ENCODE peak calls at places on chromosome 9, in six cellular contexts. One of them, this sample, is unnamed.

GRCh38 chr9:13033959-13034695 is 245.4 kb downstream of the MPDZ start:
- DNase-seq in SJCRH30: peak; percentile 75
- DNase-seq in adrenal gland: peak; percentile 62
- DNase-seq in lung: peak; percentile 50
- DNase-seq in colonic mucosa: peak; percentile 49
- DNase-seq in upper lobe of right lung: peak; percentile 73
- DNase-seq in this sample: peak; percentile 79

GRCh38 chr9:113593682-113594281 is 130.3 kb downstream of the RGS3 start:
- DNase-seq in SJCRH30: peak; percentile 98
- DNase-seq in adrenal gland: peak; percentile 98
- DNase-seq in lung: peak; percentile 79
- DNase-seq in colonic mucosa: peak; percentile 65
- DNase-seq in upper lobe of right lung: peak; percentile 82
- DNase-seq in this sample: peak; percentile 98

GRCh38 chr9:137759649-137760321 is 117.8 kb upstream of the CACNA1B start:
- DNase-seq in SJCRH30: peak; percentile 53
- DNase-seq in adrenal gland: no peak
- DNase-seq in lung: no peak
- DNase-seq in colonic mucosa: no peak
- DNase-seq in upper lobe of right lung: no peak
- DNase-seq in this sample: no peak

GRCh38 chr9:133238272-133238850 is 29.3 kb upstream of the OBP2B start:
- DNase-seq in SJCRH30: peak; percentile 12
- DNase-seq in adrenal gland: peak; percentile 94
- DNase-seq in lung: peak; percentile 85
- DNase-seq in colonic mucosa: peak; percentile 95
- DNase-seq in upper lobe of right lung: peak; percentile 92
- DNase-seq in this sample: peak; percentile 96

GRCh38 chr9:87375397-87376073 is 122.1 kb upstream of the DAPK1 start:
- DNase-seq in SJCRH30: no peak
- DNase-seq in adrenal gland: no peak
- DNase-seq in lung: no peak
- DNase-seq in colonic mucosa: no peak
- DNase-seq in upper lobe of right lung: no peak
- DNase-seq in this sample: no peak

GRCh38 chr9:83708515-83709158 is 879 bp upstream of the UBQLN1 start:
- DNase-seq in SJCRH30: peak; percentile 62
- DNase-seq in adrenal gland: peak; percentile 90
- DNase-seq in lung: peak; percentile 72
- DNase-seq in colonic mucosa: peak; percentile 79
- DNase-seq in upper lobe of right lung: peak; percentile 92
- DNase-seq in this sample: peak; percentile 87

GRCh38 chr9:4315582-4316215 is 15.8 kb upstream of the GLIS3 start:
- DNase-seq in SJCRH30: peak; percentile 55
- DNase-seq in adrenal gland: peak; percentile 82
- DNase-seq in lung: peak; percentile 71
- DNase-seq in colonic mucosa: peak; percentile 79
- DNase-seq in upper lobe of right lung: peak; percentile 89
- DNase-seq in this sample: peak; percentile 91

GRCh38 chr9:82254646-82255367 is 266.2 kb downstream of the SPATA31D1 start:
- DNase-seq in SJCRH30: no peak
- DNase-seq in adrenal gland: no peak
- DNase-seq in lung: no peak
- DNase-seq in colonic mucosa: no peak
- DNase-seq in upper lobe of right lung: no peak
- DNase-seq in this sample: no peak

GRCh38 chr9:92661761-92662160 is 8.2 kb downstream of the IPPK start:
- DNase-seq in SJCRH30: peak; percentile 55
- DNase-seq in adrenal gland: no peak
- DNase-seq in lung: no peak
- DNase-seq in colonic mucosa: no peak
- DNase-seq in upper lobe of right lung: no peak
- DNase-seq in this sample: no peak

GRCh38 chr9:96462538-96462937 is 12.6 kb downstream of the HABP4 start:
- DNase-seq in SJCRH30: no peak
- DNase-seq in adrenal gland: no peak
- DNase-seq in lung: no peak
- DNase-seq in colonic mucosa: no peak
- DNase-seq in upper lobe of right lung: no peak
- DNase-seq in this sample: no peak

GRCh38 chr9:18768951-18769622 is 263.9 kb downstream of the SAXO1 start:
- DNase-seq in SJCRH30: no peak
- DNase-seq in adrenal gland: no peak
- DNase-seq in lung: no peak
- DNase-seq in colonic mucosa: no peak
- DNase-seq in upper lobe of right lung: no peak
- DNase-seq in this sample: no peak

GRCh38 chr9:38308136-38308535 is 84.4 kb upstream of the ALDH1B1 start:
- DNase-seq in SJCRH30: no peak
- DNase-seq in adrenal gland: no peak
- DNase-seq in lung: no peak
- DNase-seq in colonic mucosa: no peak
- DNase-seq in upper lobe of right lung: no peak
- DNase-seq in this sample: no peak

GRCh38 chr9:107226431-107226830 is 56.6 kb upstream of the RAD23B start:
- DNase-seq in SJCRH30: no peak
- DNase-seq in adrenal gland: no peak
- DNase-seq in lung: no peak
- DNase-seq in colonic mucosa: no peak
- DNase-seq in upper lobe of right lung: no peak
- DNase-seq in this sample: no peak

GRCh38 chr9:114382951-114383865 is 4.6 kb downstream of the AKNA start:
- DNase-seq in SJCRH30: peak; percentile 36
- DNase-seq in adrenal gland: no peak
- DNase-seq in lung: no peak
- DNase-seq in colonic mucosa: no peak
- DNase-seq in upper lobe of right lung: no peak
- DNase-seq in this sample: peak; percentile 76

GRCh38 chr9:122342323-122343050 is 28.3 kb upstream of the PTGS1 start:
- DNase-seq in SJCRH30: no peak
- DNase-seq in adrenal gland: no peak
- DNase-seq in lung: no peak
- DNase-seq in colonic mucosa: no peak
- DNase-seq in upper lobe of right lung: no peak
- DNase-seq in this sample: no peak

GRCh38 chr9:128568470-128569083 is 16.2 kb downstream of the SPTAN1 start:
- DNase-seq in SJCRH30: no peak
- DNase-seq in adrenal gland: no peak
- DNase-seq in lung: no peak
- DNase-seq in colonic mucosa: no peak
- DNase-seq in upper lobe of right lung: no peak
- DNase-seq in this sample: no peak

GRCh38 chr9:124410321-124410913 is 4.8 kb downstream of the PSMB7 start:
- DNase-seq in SJCRH30: no peak
- DNase-seq in adrenal gland: no peak
- DNase-seq in lung: no peak
- DNase-seq in colonic mucosa: no peak
- DNase-seq in upper lobe of right lung: no peak
- DNase-seq in this sample: no peak

GRCh38 chr9:72650206-72650605 is 128.8 kb downstream of the TMC1 start:
- DNase-seq in SJCRH30: no peak
- DNase-seq in adrenal gland: no peak
- DNase-seq in lung: no peak
- DNase-seq in colonic mucosa: no peak
- DNase-seq in upper lobe of right lung: no peak
- DNase-seq in this sample: no peak

GRCh38 chr9:5450360-5451051 is at the start of gene CD274:
- DNase-seq in SJCRH30: peak; percentile 45
- DNase-seq in adrenal gland: peak; percentile 95
- DNase-seq in lung: peak; percentile 92
- DNase-seq in colonic mucosa: peak; percentile 94
- DNase-seq in upper lobe of right lung: peak; percentile 97
- DNase-seq in this sample: peak; percentile 92

GRCh38 chr9:99622679-99623078 is 199.0 kb upstream of the NR4A3 start:
- DNase-seq in SJCRH30: no peak
- DNase-seq in adrenal gland: no peak
- DNase-seq in lung: no peak
- DNase-seq in colonic mucosa: no peak
- DNase-seq in upper lobe of right lung: no peak
- DNase-seq in this sample: no peak

GRCh38 chr9:109751253-109751652 is 28.7 kb upstream of the PALM2AKAP2 start:
- DNase-seq in SJCRH30: peak; percentile 65
- DNase-seq in adrenal gland: no peak
- DNase-seq in lung: no peak
- DNase-seq in colonic mucosa: no peak
- DNase-seq in upper lobe of right lung: no peak
- DNase-seq in this sample: no peak

GRCh38 chr9:77455312-77455927 is 192.7 kb downstream of the GNA14 start:
- DNase-seq in SJCRH30: peak; percentile 46
- DNase-seq in adrenal gland: peak; percentile 28
- DNase-seq in lung: no peak
- DNase-seq in colonic mucosa: peak; percentile 76
- DNase-seq in upper lobe of right lung: no peak
- DNase-seq in this sample: no peak

GRCh38 chr9:137586854-137587253 is 3.5 kb downstream of the ZMYND19 start:
- DNase-seq in SJCRH30: no peak
- DNase-seq in adrenal gland: no peak
- DNase-seq in lung: no peak
- DNase-seq in colonic mucosa: no peak
- DNase-seq in upper lobe of right lung: no peak
- DNase-seq in this sample: no peak

GRCh38 chr9:128215491-128216404 is 12.6 kb downstream of the DNM1 start:
- DNase-seq in SJCRH30: no peak
- DNase-seq in adrenal gland: no peak
- DNase-seq in lung: no peak
- DNase-seq in colonic mucosa: no peak
- DNase-seq in upper lobe of right lung: peak; percentile 55
- DNase-seq in this sample: no peak

GRCh38 chr9:81388831-81389230 is 300.5 kb downstream of the TLE1 start:
- DNase-seq in SJCRH30: no peak
- DNase-seq in adrenal gland: no peak
- DNase-seq in lung: no peak
- DNase-seq in colonic mucosa: no peak
- DNase-seq in upper lobe of right lung: no peak
- DNase-seq in this sample: no peak

GRCh38 chr9:114033397-114034103 is 44.5 kb downstream of the AMBP start:
- DNase-seq in SJCRH30: peak; percentile 45
- DNase-seq in adrenal gland: peak; percentile 26
- DNase-seq in lung: peak; percentile 26
- DNase-seq in colonic mucosa: peak; percentile 20
- DNase-seq in upper lobe of right lung: no peak
- DNase-seq in this sample: peak; percentile 79

GRCh38 chr9:134068742-134069535 is 1.1 kb upstream of the BRD3 start:
- DNase-seq in SJCRH30: no peak
- DNase-seq in adrenal gland: no peak
- DNase-seq in lung: peak; percentile 26
- DNase-seq in colonic mucosa: no peak
- DNase-seq in upper lobe of right lung: peak; percentile 61
- DNase-seq in this sample: peak; percentile 50

GRCh38 chr9:130745829-130746228 is 52.2 kb downstream of the EXOSC2 start:
- DNase-seq in SJCRH30: no peak
- DNase-seq in adrenal gland: no peak
- DNase-seq in lung: no peak
- DNase-seq in colonic mucosa: no peak
- DNase-seq in upper lobe of right lung: no peak
- DNase-seq in this sample: no peak

GRCh38 chr9:130746434-130747212 is 53.0 kb downstream of the EXOSC2 start:
- DNase-seq in SJCRH30: no peak
- DNase-seq in adrenal gland: no peak
- DNase-seq in lung: no peak
- DNase-seq in colonic mucosa: no peak
- DNase-seq in upper lobe of right lung: no peak
- DNase-seq in this sample: no peak

GRCh38 chr9:130743644-130744043 is 50.1 kb downstream of the EXOSC2 start:
- DNase-seq in SJCRH30: no peak
- DNase-seq in adrenal gland: no peak
- DNase-seq in lung: no peak
- DNase-seq in colonic mucosa: no peak
- DNase-seq in upper lobe of right lung: no peak
- DNase-seq in this sample: no peak

GRCh38 chr9:130741831-130742449 is 48.4 kb downstream of the EXOSC2 start:
- DNase-seq in SJCRH30: no peak
- DNase-seq in adrenal gland: peak; percentile 36
- DNase-seq in lung: no peak
- DNase-seq in colonic mucosa: no peak
- DNase-seq in upper lobe of right lung: no peak
- DNase-seq in this sample: no peak

GRCh38 chr9:130745210-130745800 is 51.7 kb downstream of the EXOSC2 start:
- DNase-seq in SJCRH30: no peak
- DNase-seq in adrenal gland: no peak
- DNase-seq in lung: no peak
- DNase-seq in colonic mucosa: no peak
- DNase-seq in upper lobe of right lung: no peak
- DNase-seq in this sample: no peak
- H3K27ac ChIP-seq in SJCRH30: no peak overlapping the region
- H3K27ac ChIP-seq in adrenal gland: no peak overlapping the region
- H3K27ac ChIP-seq in lung: no peak overlapping the region
- H3K27ac ChIP-seq in colonic mucosa: no peak overlapping the region
- H3K27ac ChIP-seq in upper lobe of right lung: no peak overlapping the region
- H3K27ac ChIP-seq in this sample: no peak overlapping the region

DNA sequence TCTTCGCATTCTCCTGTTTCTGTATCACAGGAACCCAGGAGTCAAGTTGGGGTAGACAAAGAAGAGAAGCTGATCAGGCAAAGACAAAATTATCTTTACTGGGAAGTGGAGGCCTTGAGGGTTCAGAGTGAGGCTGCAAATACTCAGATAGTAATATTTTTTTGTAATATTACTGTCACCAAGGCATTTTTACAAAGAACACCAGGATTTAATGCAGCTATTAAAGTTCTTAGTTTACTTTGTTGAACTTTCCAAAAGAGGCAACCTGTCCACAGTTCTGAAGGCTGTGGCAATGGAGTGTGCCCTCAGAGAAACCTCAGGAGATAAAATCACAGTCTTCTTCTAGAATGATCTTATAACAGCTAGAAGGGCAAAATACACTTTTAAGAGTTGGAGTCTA is 74.9 kb downstream of the PGM5 start:
- DNase-seq in SJCRH30: no peak
- DNase-seq in adrenal gland: no peak
- DNase-seq in lung: no peak
- DNase-seq in colonic mucosa: no peak
- DNase-seq in upper lobe of right lung: no peak
- DNase-seq in this sample: no peak
- H3K27me3 ChIP-seq in SJCRH30: no peaks in the 10 kb centered on the region
- H3K27me3 ChIP-seq in adrenal gland: no peaks in the 10 kb centered on the region
- H3K27me3 ChIP-seq in lung: no peaks in the 10 kb centered on the region
- H3K27me3 ChIP-seq in colonic mucosa: no peaks in the 10 kb centered on the region
- H3K27me3 ChIP-seq in upper lobe of right lung: no peaks in the 10 kb centered on the region
- H3K27me3 ChIP-seq in this sample: no peaks in the 10 kb centered on the region

DNA sequence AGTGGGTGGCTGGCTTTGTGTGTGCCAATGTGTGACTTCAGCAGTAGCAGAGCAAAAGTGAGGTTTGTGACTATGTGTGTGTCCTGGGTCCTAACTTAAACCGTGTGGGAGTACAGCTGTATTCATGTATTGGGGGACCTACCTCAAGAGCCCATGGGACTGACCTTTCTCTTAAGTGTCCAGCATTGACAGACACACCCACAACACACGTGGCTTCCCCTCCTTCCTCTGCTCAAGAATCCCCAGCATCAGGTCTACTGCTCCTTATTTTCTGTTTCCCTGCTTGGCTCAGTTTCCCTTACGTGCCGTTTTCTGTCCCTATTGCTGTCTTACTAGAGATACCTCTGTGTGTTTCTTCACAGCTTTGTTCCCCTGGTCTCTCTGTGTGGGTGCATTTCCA is 623 bp downstream of the IL11RA start:
- DNase-seq in SJCRH30: no peak
- DNase-seq in adrenal gland: no peak
- DNase-seq in lung: no peak
- DNase-seq in colonic mucosa: no peak
- DNase-seq in upper lobe of right lung: no peak
- DNase-seq in this sample: no peak
- H3K4me1 ChIP-seq in SJCRH30: peaks cover 3% of the 10 kb centered on the region
- H3K4me1 ChIP-seq in adrenal gland: peaks cover 34% of the 10 kb centered on the region
- H3K4me1 ChIP-seq in lung: peaks cover 32% of the 10 kb centered on the region
- H3K4me1 ChIP-seq in colonic mucosa: peaks cover 9% of the 10 kb centered on the region
- H3K4me1 ChIP-seq in upper lobe of right lung: peaks cover 41% of the 10 kb centered on the region
- H3K4me1 ChIP-seq in this sample: peaks cover 25% of the 10 kb centered on the region

GRCh38 chr9:127135056-127135745 is 12.8 kb upstream of the ANGPTL2 start:
- DNase-seq in SJCRH30: no peak
- DNase-seq in adrenal gland: no peak
- DNase-seq in lung: no peak
- DNase-seq in colonic mucosa: no peak
- DNase-seq in upper lobe of right lung: peak; percentile 31
- DNase-seq in this sample: no peak
- H3K27ac ChIP-seq in SJCRH30: peak overlapping the region; percentile 83
- H3K27ac ChIP-seq in adrenal gland: no peak overlapping the region
- H3K27ac ChIP-seq in lung: no peak overlapping the region
- H3K27ac ChIP-seq in colonic mucosa: peak overlapping the region; percentile 52
- H3K27ac ChIP-seq in upper lobe of right lung: peak overlapping the region; percentile 73
- H3K27ac ChIP-seq in this sample: peak overlapping the region; percentile 49

This sample was measured in right cardiac atrium.